ENCODE peak calls at places on chromosomes 12 and 14, in ten cellular contexts. One of them, this sample, is unnamed.

GRCh38 chr12:64273527-64274403 is 51.7 kb upstream of the KICS2 start:
- DNase-seq in lower lobe of right lung: no peak
- DNase-seq in cardiac muscle cell: peak; percentile 20
- DNase-seq in stomach: no peak
- DNase-seq in heart right ventricle: no peak
- DNase-seq in adipocyte: peak; percentile 47
- DNase-seq in Peyer's patch: no peak
- DNase-seq in mesendoderm: peak; percentile 83
- DNase-seq in CD8-positive, alpha-beta T cell: no peak
- DNase-seq in right cardiac atrium: no peak
- DNase-seq in this sample: no peak

GRCh38 chr12:107759410-107759809 is 1.5 kb downstream of the PRDM4 start:
- DNase-seq in lower lobe of right lung: no peak
- DNase-seq in cardiac muscle cell: peak; percentile 65
- DNase-seq in stomach: no peak
- DNase-seq in heart right ventricle: no peak
- DNase-seq in adipocyte: peak; percentile 65
- DNase-seq in Peyer's patch: peak; percentile 78
- DNase-seq in mesendoderm: peak; percentile 82
- DNase-seq in CD8-positive, alpha-beta T cell: no peak
- DNase-seq in right cardiac atrium: no peak
- DNase-seq in this sample: peak; percentile 95

GRCh38 chr14:48954446-48954845 is 631.7 kb downstream of the RPS29 start:
- DNase-seq in lower lobe of right lung: no peak
- DNase-seq in cardiac muscle cell: no peak
- DNase-seq in stomach: no peak
- DNase-seq in heart right ventricle: no peak
- DNase-seq in adipocyte: no peak
- DNase-seq in Peyer's patch: no peak
- DNase-seq in mesendoderm: no peak
- DNase-seq in CD8-positive, alpha-beta T cell: no peak
- DNase-seq in right cardiac atrium: no peak
- DNase-seq in this sample: peak; percentile 75

GRCh38 chr12:101792046-101792931 is 38.5 kb downstream of the GNPTAB start:
- DNase-seq in lower lobe of right lung: no peak
- DNase-seq in cardiac muscle cell: no peak
- DNase-seq in stomach: no peak
- DNase-seq in heart right ventricle: no peak
- DNase-seq in adipocyte: no peak
- DNase-seq in Peyer's patch: no peak
- DNase-seq in mesendoderm: peak; percentile 70
- DNase-seq in CD8-positive, alpha-beta T cell: no peak
- DNase-seq in right cardiac atrium: no peak
- DNase-seq in this sample: peak; percentile 66

GRCh38 chr12:74476234-74476633 is 61.4 kb upstream of the ATXN7L3B start:
- DNase-seq in lower lobe of right lung: no peak
- DNase-seq in cardiac muscle cell: no peak
- DNase-seq in stomach: no peak
- DNase-seq in heart right ventricle: no peak
- DNase-seq in adipocyte: no peak
- DNase-seq in Peyer's patch: no peak
- DNase-seq in mesendoderm: no peak
- DNase-seq in CD8-positive, alpha-beta T cell: no peak
- DNase-seq in right cardiac atrium: no peak
- DNase-seq in this sample: no peak

GRCh38 chr14:68297871-68298468 is 478.4 kb downstream of the RAD51B start:
- DNase-seq in lower lobe of right lung: no peak
- DNase-seq in cardiac muscle cell: peak; percentile 70
- DNase-seq in stomach: no peak
- DNase-seq in heart right ventricle: no peak
- DNase-seq in adipocyte: peak; percentile 30
- DNase-seq in Peyer's patch: no peak
- DNase-seq in mesendoderm: peak; percentile 81
- DNase-seq in CD8-positive, alpha-beta T cell: no peak
- DNase-seq in right cardiac atrium: no peak
- DNase-seq in this sample: no peak

GRCh38 chr12:25784669-25785068 is 173.8 kb upstream of the RASSF8 start:
- DNase-seq in lower lobe of right lung: no peak
- DNase-seq in cardiac muscle cell: no peak
- DNase-seq in stomach: no peak
- DNase-seq in heart right ventricle: no peak
- DNase-seq in adipocyte: no peak
- DNase-seq in Peyer's patch: no peak
- DNase-seq in mesendoderm: no peak
- DNase-seq in CD8-positive, alpha-beta T cell: no peak
- DNase-seq in right cardiac atrium: no peak
- DNase-seq in this sample: no peak

GRCh38 chr14:44154889-44155288 is 352.2 kb downstream of the FSCB start:
- DNase-seq in lower lobe of right lung: no peak
- DNase-seq in cardiac muscle cell: no peak
- DNase-seq in stomach: no peak
- DNase-seq in heart right ventricle: no peak
- DNase-seq in adipocyte: no peak
- DNase-seq in Peyer's patch: no peak
- DNase-seq in mesendoderm: no peak
- DNase-seq in CD8-positive, alpha-beta T cell: no peak
- DNase-seq in right cardiac atrium: no peak
- DNase-seq in this sample: no peak

GRCh38 chr12:13573698-13574321 is 377.3 kb downstream of the EMP1 start:
- DNase-seq in lower lobe of right lung: no peak
- DNase-seq in cardiac muscle cell: peak; percentile 71
- DNase-seq in stomach: no peak
- DNase-seq in heart right ventricle: no peak
- DNase-seq in adipocyte: peak; percentile 15
- DNase-seq in Peyer's patch: no peak
- DNase-seq in mesendoderm: peak; percentile 54
- DNase-seq in CD8-positive, alpha-beta T cell: no peak
- DNase-seq in right cardiac atrium: no peak
- DNase-seq in this sample: peak; percentile 26

GRCh38 chr12:25590021-25590721 is 37.1 kb upstream of the LMNTD1 start:
- DNase-seq in lower lobe of right lung: no peak
- DNase-seq in cardiac muscle cell: no peak
- DNase-seq in stomach: no peak
- DNase-seq in heart right ventricle: no peak
- DNase-seq in adipocyte: no peak
- DNase-seq in Peyer's patch: no peak
- DNase-seq in mesendoderm: no peak
- DNase-seq in CD8-positive, alpha-beta T cell: peak; percentile 12
- DNase-seq in right cardiac atrium: no peak
- DNase-seq in this sample: no peak

GRCh38 chr14:61780125-61780524 is 17.9 kb downstream of the SNAPC1 start:
- DNase-seq in lower lobe of right lung: no peak
- DNase-seq in cardiac muscle cell: no peak
- DNase-seq in stomach: no peak
- DNase-seq in heart right ventricle: no peak
- DNase-seq in adipocyte: no peak
- DNase-seq in Peyer's patch: no peak
- DNase-seq in mesendoderm: no peak
- DNase-seq in CD8-positive, alpha-beta T cell: no peak
- DNase-seq in right cardiac atrium: no peak
- DNase-seq in this sample: no peak

GRCh38 chr14:23174266-23174665 is 9.2 kb downstream of the SLC7A8 start:
- DNase-seq in lower lobe of right lung: no peak
- DNase-seq in cardiac muscle cell: peak; percentile 72
- DNase-seq in stomach: no peak
- DNase-seq in heart right ventricle: no peak
- DNase-seq in adipocyte: peak; percentile 75
- DNase-seq in Peyer's patch: no peak
- DNase-seq in mesendoderm: no peak
- DNase-seq in CD8-positive, alpha-beta T cell: no peak
- DNase-seq in right cardiac atrium: no peak
- DNase-seq in this sample: peak; percentile 37

GRCh38 chr12:132524405-132524804 is 34.5 kb downstream of the FBRSL1 start:
- DNase-seq in lower lobe of right lung: no peak
- DNase-seq in cardiac muscle cell: no peak
- DNase-seq in stomach: peak; percentile 90
- DNase-seq in heart right ventricle: no peak
- DNase-seq in adipocyte: no peak
- DNase-seq in Peyer's patch: no peak
- DNase-seq in mesendoderm: no peak
- DNase-seq in CD8-positive, alpha-beta T cell: no peak
- DNase-seq in right cardiac atrium: no peak
- DNase-seq in this sample: no peak

GRCh38 chr12:1797011-1797901 is 23.1 kb upstream of the LRTM2 start:
- DNase-seq in lower lobe of right lung: peak; percentile 84
- DNase-seq in cardiac muscle cell: peak; percentile 46
- DNase-seq in stomach: peak; percentile 63
- DNase-seq in heart right ventricle: peak; percentile 77
- DNase-seq in adipocyte: no peak
- DNase-seq in Peyer's patch: peak; percentile 83
- DNase-seq in mesendoderm: no peak
- DNase-seq in CD8-positive, alpha-beta T cell: peak; percentile 53
- DNase-seq in right cardiac atrium: peak; percentile 89
- DNase-seq in this sample: peak; percentile 60

GRCh38 chr14:30472001-30472400 is 87.0 kb upstream of the G2E3 start:
- DNase-seq in lower lobe of right lung: no peak
- DNase-seq in cardiac muscle cell: no peak
- DNase-seq in stomach: no peak
- DNase-seq in heart right ventricle: no peak
- DNase-seq in adipocyte: no peak
- DNase-seq in Peyer's patch: no peak
- DNase-seq in mesendoderm: no peak
- DNase-seq in CD8-positive, alpha-beta T cell: no peak
- DNase-seq in right cardiac atrium: no peak
- DNase-seq in this sample: no peak
- H3K4me1 ChIP-seq in lower lobe of right lung: no peaks in the 10 kb centered on the region
- H3K4me1 ChIP-seq in cardiac muscle cell: no peaks in the 10 kb centered on the region
- H3K4me1 ChIP-seq in stomach: no peaks in the 10 kb centered on the region
- H3K4me1 ChIP-seq in heart right ventricle: no peaks in the 10 kb centered on the region
- H3K4me1 ChIP-seq in adipocyte: no peaks in the 10 kb centered on the region
- H3K4me1 ChIP-seq in Peyer's patch: no peaks in the 10 kb centered on the region
- H3K4me1 ChIP-seq in mesendoderm: no peaks in the 10 kb centered on the region
- H3K4me1 ChIP-seq in CD8-positive, alpha-beta T cell: no peaks in the 10 kb centered on the region
- H3K4me1 ChIP-seq in right cardiac atrium: no peaks in the 10 kb centered on the region
- H3K4me1 ChIP-seq in this sample: no peaks in the 10 kb centered on the region

DNA sequence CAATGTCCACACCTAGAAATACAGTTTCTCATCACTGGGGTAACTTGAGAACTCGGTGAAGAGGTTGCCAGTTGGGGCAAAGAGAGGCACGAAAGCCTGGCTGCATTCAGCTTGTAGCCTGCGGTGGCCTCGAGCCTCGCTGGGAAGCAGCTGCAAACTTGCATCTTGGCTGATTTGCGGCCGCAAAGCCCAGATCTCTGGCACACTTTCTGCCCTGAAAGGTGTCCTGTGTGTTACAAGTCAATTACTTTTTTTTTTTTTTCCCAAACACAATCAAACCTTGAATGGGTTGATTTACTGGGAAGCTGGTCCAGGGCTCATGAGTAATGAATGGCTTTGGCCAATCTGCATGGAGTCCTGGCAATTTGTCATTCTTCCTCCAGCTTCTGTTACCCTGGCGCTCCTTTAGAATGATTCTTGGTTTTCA is 6.5 kb downstream of the BCL7A start:
- DNase-seq in lower lobe of right lung: no peak
- DNase-seq in cardiac muscle cell: no peak
- DNase-seq in stomach: no peak
- DNase-seq in heart right ventricle: no peak
- DNase-seq in adipocyte: no peak
- DNase-seq in Peyer's patch: no peak
- DNase-seq in mesendoderm: no peak
- DNase-seq in CD8-positive, alpha-beta T cell: no peak
- DNase-seq in right cardiac atrium: no peak
- DNase-seq in this sample: no peak
- H3K4me1 ChIP-seq in lower lobe of right lung: peaks cover 11% of the 10 kb centered on the region
- H3K4me1 ChIP-seq in cardiac muscle cell: peaks cover 9% of the 10 kb centered on the region
- H3K4me1 ChIP-seq in stomach: peaks cover 17% of the 10 kb centered on the region
- H3K4me1 ChIP-seq in heart right ventricle: peaks cover 47% of the 10 kb centered on the region
- H3K4me1 ChIP-seq in adipocyte: peaks cover 11% of the 10 kb centered on the region
- H3K4me1 ChIP-seq in Peyer's patch: no peaks in the 10 kb centered on the region
- H3K4me1 ChIP-seq in mesendoderm: no peaks in the 10 kb centered on the region
- H3K4me1 ChIP-seq in CD8-positive, alpha-beta T cell: peaks cover 13% of the 10 kb centered on the region
- H3K4me1 ChIP-seq in right cardiac atrium: peaks cover 8% of the 10 kb centered on the region
- H3K4me1 ChIP-seq in this sample: no peaks in the 10 kb centered on the region

DNA sequence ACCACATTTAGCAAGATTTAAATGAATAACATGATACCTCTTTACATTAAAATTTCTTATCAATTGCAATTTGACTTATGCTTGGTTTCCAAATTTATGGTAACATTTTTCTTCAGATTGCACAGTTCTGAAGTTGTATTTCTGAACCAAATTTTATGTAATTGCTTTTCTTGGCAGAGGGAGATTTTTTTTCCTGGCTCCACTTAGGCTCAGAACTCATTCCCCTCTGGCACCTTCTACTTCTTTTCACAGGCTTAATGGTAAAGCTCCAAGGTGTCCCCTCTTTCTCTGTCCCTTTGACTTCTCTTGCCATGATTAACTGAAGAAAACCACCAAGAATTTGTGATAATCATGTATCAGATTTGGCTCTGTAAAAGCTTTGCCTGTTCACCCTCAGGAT is 99.8 kb upstream of the TMTC1 start:
- DNase-seq in lower lobe of right lung: no peak
- DNase-seq in cardiac muscle cell: no peak
- DNase-seq in stomach: no peak
- DNase-seq in heart right ventricle: no peak
- DNase-seq in adipocyte: no peak
- DNase-seq in Peyer's patch: no peak
- DNase-seq in mesendoderm: no peak
- DNase-seq in CD8-positive, alpha-beta T cell: no peak
- DNase-seq in right cardiac atrium: no peak
- DNase-seq in this sample: no peak
- H3K4me1 ChIP-seq in lower lobe of right lung: no peaks in the 10 kb centered on the region
- H3K4me1 ChIP-seq in cardiac muscle cell: peaks cover 6% of the 10 kb centered on the region
- H3K4me1 ChIP-seq in stomach: no peaks in the 10 kb centered on the region
- H3K4me1 ChIP-seq in heart right ventricle: peaks cover 22% of the 10 kb centered on the region
- H3K4me1 ChIP-seq in adipocyte: no peaks in the 10 kb centered on the region
- H3K4me1 ChIP-seq in Peyer's patch: no peaks in the 10 kb centered on the region
- H3K4me1 ChIP-seq in mesendoderm: peaks cover 5% of the 10 kb centered on the region
- H3K4me1 ChIP-seq in CD8-positive, alpha-beta T cell: no peaks in the 10 kb centered on the region
- H3K4me1 ChIP-seq in right cardiac atrium: no peaks in the 10 kb centered on the region
- H3K4me1 ChIP-seq in this sample: no peaks in the 10 kb centered on the region

DNA sequence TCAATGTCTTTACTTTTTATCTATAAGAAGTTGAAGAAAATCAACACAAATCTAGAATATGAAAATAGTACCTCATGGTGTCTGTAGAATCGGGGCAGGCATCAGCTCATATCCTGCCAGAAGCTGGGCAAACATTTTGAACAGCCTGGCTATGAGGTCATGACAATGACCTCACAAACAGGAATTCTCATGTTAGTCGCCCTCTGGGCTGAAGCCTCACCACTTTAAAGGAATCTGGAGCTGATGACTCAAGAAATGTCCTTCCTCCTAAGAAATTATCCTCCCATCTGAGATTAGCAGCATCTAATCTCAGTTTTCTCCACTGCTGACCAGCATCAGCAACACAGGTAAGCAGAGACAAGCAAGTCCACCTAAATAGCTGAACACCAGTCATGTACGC is 27.1 kb downstream of the CLIP1 start:
- DNase-seq in lower lobe of right lung: no peak
- DNase-seq in cardiac muscle cell: peak; percentile 67
- DNase-seq in stomach: no peak
- DNase-seq in heart right ventricle: no peak
- DNase-seq in adipocyte: peak; percentile 53
- DNase-seq in Peyer's patch: no peak
- DNase-seq in mesendoderm: peak; percentile 74
- DNase-seq in CD8-positive, alpha-beta T cell: no peak
- DNase-seq in right cardiac atrium: no peak
- DNase-seq in this sample: no peak
- H3K4me1 ChIP-seq in lower lobe of right lung: peaks cover 16% of the 10 kb centered on the region
- H3K4me1 ChIP-seq in cardiac muscle cell: peaks cover 6% of the 10 kb centered on the region
- H3K4me1 ChIP-seq in stomach: peaks cover 69% of the 10 kb centered on the region
- H3K4me1 ChIP-seq in heart right ventricle: peaks cover 16% of the 10 kb centered on the region
- H3K4me1 ChIP-seq in adipocyte: peaks cover 29% of the 10 kb centered on the region
- H3K4me1 ChIP-seq in Peyer's patch: peaks cover 4% of the 10 kb centered on the region
- H3K4me1 ChIP-seq in mesendoderm: peaks cover 1% of the 10 kb centered on the region
- H3K4me1 ChIP-seq in CD8-positive, alpha-beta T cell: peaks cover 21% of the 10 kb centered on the region
- H3K4me1 ChIP-seq in right cardiac atrium: peaks cover 6% of the 10 kb centered on the region
- H3K4me1 ChIP-seq in this sample: peaks cover 3% of the 10 kb centered on the region

GRCh38 chr12:79424109-79424721 is 266.5 kb downstream of the PAWR start:
- DNase-seq in lower lobe of right lung: no peak
- DNase-seq in cardiac muscle cell: peak; percentile 93
- DNase-seq in stomach: no peak
- DNase-seq in heart right ventricle: no peak
- DNase-seq in adipocyte: peak; percentile 96
- DNase-seq in Peyer's patch: no peak
- DNase-seq in mesendoderm: peak; percentile 79
- DNase-seq in CD8-positive, alpha-beta T cell: no peak
- DNase-seq in right cardiac atrium: no peak
- DNase-seq in this sample: no peak
- H3K4me1 ChIP-seq in lower lobe of right lung: peaks cover 6% of the 10 kb centered on the region
- H3K4me1 ChIP-seq in cardiac muscle cell: peaks cover 13% of the 10 kb centered on the region
- H3K4me1 ChIP-seq in stomach: peaks cover 31% of the 10 kb centered on the region
- H3K4me1 ChIP-seq in heart right ventricle: no peaks in the 10 kb centered on the region
- H3K4me1 ChIP-seq in adipocyte: peaks cover 70% of the 10 kb centered on the region
- H3K4me1 ChIP-seq in Peyer's patch: no peaks in the 10 kb centered on the region
- H3K4me1 ChIP-seq in mesendoderm: no peaks in the 10 kb centered on the region
- H3K4me1 ChIP-seq in CD8-positive, alpha-beta T cell: no peaks in the 10 kb centered on the region
- H3K4me1 ChIP-seq in right cardiac atrium: peaks cover 2% of the 10 kb centered on the region
- H3K4me1 ChIP-seq in this sample: peaks cover 3% of the 10 kb centered on the region